ENCODE peak calls at places on chromosomes 16 and 17, in seven cellular contexts. R, S, U, H, W, T and I are unnamed samples.

GRCh38 chr16:30394603-30395154 is 541 bp upstream of the ZNF48 start:
- DNase-seq in R (no peak), S (no peak), U (no peak), H (no peak), W (no peak), T (no peak), I (no peak)

GRCh38 chr16:4313563-4314531 is 2.0 kb upstream of the GLIS2 start:
- DNase-seq in R (no peak), S (no peak), U (peak; percentile 77), H (no peak), W (no peak), T (no peak), I (no peak)

GRCh38 chr16:27811881-27812280 is 251.6 kb downstream of the GSG1L start:
- DNase-seq in R (no peak), S (no peak), U (no peak), H (no peak), W (no peak), T (no peak), I (no peak)

GRCh38 chr17:7355053-7355452 is at the start of gene TMEM95:
- DNase-seq in R (no peak), S (peak; percentile 65), U (no peak), H (no peak), W (no peak), T (no peak), I (no peak)

GRCh38 chr16:48433849-48434530 is 48.8 kb upstream of the SIAH1 start:
- DNase-seq in R (no peak), S (no peak), U (no peak), H (no peak), W (no peak), T (no peak), I (no peak)

GRCh38 chr17:73430848-73431247 is 119.0 kb upstream of the CDC42EP4 start:
- DNase-seq in R (no peak), S (peak; percentile 30), U (peak; percentile 61), H (no peak), W (no peak), T (no peak), I (no peak)

GRCh38 chr17:44672479-44673093 is 16.3 kb downstream of the MEIOC start:
- DNase-seq in R (no peak), S (no peak), U (no peak), H (no peak), W (no peak), T (no peak), I (no peak)

GRCh38 chr16:48909231-48909630 is 299.3 kb upstream of the N4BP1 start:
- DNase-seq in R (no peak), S (no peak), U (no peak), H (no peak), W (no peak), T (no peak), I (no peak)

GRCh38 chr17:69733171-69734014 is 318.9 kb downstream of the MAP2K6 start:
- DNase-seq in R (no peak), S (peak; percentile 18), U (no peak), H (no peak), W (no peak), T (peak; percentile 20), I (no peak)

GRCh38 chr17:64984776-64985521 is 65.7 kb upstream of the LRRC37A3 start:
- DNase-seq in R (no peak), S (no peak), U (no peak), H (peak; percentile 58), W (peak; percentile 36), T (peak; percentile 16), I (no peak)

GRCh38 chr16:24834459-24835335 is 11.1 kb upstream of the SLC5A11 start:
- DNase-seq in R (no peak), S (no peak), U (no peak), H (no peak), W (no peak), T (no peak), I (no peak)

GRCh38 chr16:51290886-51291285 is 139.8 kb upstream of the SALL1 start:
- DNase-seq in R (no peak), S (no peak), U (no peak), H (no peak), W (no peak), T (no peak), I (no peak)

GRCh38 chr16:27973678-27974077 is 89.8 kb downstream of the GSG1L start:
- DNase-seq in R (no peak), S (no peak), U (no peak), H (no peak), W (no peak), T (no peak), I (no peak)

GRCh38 chr16:77816293-77816692 is 27.9 kb downstream of the VAT1L start:
- DNase-seq in R (no peak), S (no peak), U (no peak), H (no peak), W (no peak), T (no peak), I (no peak)

GRCh38 chr17:1160591-1161041 is 19.2 kb downstream of the ABR start:
- DNase-seq in R (no peak), S (no peak), U (no peak), H (no peak), W (no peak), T (no peak), I (no peak)

DNA sequence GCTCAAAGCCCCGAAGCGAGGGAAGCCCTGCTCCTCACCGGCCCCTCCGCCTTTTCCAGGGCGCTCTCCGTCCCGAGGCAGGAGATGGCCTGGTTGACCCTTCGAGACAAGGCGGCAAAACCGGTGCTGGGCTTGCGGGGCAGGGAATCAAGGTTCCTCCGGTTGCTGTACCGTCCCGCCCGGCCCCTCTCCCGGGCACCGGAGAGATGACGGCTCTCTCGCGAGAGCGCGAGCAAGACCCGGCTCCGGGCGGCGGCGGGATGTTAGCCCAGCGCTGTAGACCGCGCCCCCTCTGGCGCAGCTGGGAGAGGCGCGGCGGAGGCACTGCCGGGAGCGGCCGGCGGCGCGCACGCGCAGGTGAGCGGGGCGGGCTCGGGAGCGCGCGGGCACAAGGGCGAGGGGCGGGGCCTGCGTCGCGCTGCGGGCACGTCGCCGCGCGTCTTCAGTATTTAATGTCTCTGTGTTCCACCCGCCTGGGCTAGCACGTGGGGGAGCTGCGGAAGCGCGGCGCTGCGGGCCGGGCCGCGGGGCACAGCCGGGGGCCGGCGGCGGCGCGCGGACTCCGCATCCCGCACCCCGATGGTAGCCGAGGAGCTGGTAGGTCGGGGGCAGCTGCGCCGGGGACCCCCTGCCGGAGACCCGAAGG is at the start of gene AKAP1:
- DNase-seq in R (peak; percentile 72), S (peak; percentile 94), U (peak; percentile 97), H (peak; percentile 92), W (peak; percentile 97), T (peak; percentile 96), I (peak; percentile 97)
- TF ChIP-seq CTCF in R (peak; percentile 51), S (no peak), U (no peak), H (no peak), W (peak; percentile 3), T (peak; percentile 17), I (peak; percentile 18)

DNA sequence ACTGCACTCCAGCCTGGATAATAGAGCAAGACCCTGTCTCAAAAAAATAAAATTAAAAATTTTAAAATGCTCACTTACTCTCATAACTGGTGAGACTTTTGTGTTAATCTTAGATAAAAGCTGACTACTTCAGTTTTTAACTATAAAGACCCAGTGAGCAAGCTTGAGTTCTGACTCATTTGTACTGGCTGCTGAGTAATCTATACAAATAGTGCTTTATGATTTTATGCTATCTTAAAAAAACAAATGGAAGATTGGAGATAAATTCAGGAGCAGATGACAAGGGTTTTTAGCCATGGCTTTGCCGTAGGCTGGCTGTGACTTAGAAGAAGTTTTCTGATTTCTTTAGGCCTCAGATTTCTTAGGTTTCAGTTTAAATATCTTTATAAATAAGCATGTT is 30.5 kb downstream of the SNTB2 start:
- DNase-seq in R (no peak), S (no peak), U (no peak), H (no peak), W (no peak), T (no peak), I (no peak)
- H3K4me3 ChIP-seq in R (no peak overlapping the region), S (no peak overlapping the region), U (no peak overlapping the region), H (no peak overlapping the region), W (no peak overlapping the region), T (no peak overlapping the region), I (no peak overlapping the region)

GRCh38 chr16:46787909-46788308 is 39.8 kb upstream of the MYLK3 start:
- DNase-seq in R (peak; percentile 55), S (no peak), U (no peak), H (no peak), W (no peak), T (no peak), I (no peak)

GRCh38 chr16:46789499-46790414 is 41.2 kb downstream of the C16orf87 start:
- DNase-seq in R (peak; percentile 57), S (peak; percentile 73), U (peak; percentile 86), H (peak; percentile 78), W (peak; percentile 77), T (peak; percentile 61), I (peak; percentile 85)

GRCh38 chr16:46789075-46789474 is 40.9 kb upstream of the MYLK3 start:
- DNase-seq in R (no peak), S (no peak), U (no peak), H (no peak), W (no peak), T (no peak), I (no peak)

GRCh38 chr16:46793841-46794240 is 37.1 kb downstream of the C16orf87 start:
- DNase-seq in R (no peak), S (no peak), U (no peak), H (no peak), W (no peak), T (no peak), I (no peak)

DNA sequence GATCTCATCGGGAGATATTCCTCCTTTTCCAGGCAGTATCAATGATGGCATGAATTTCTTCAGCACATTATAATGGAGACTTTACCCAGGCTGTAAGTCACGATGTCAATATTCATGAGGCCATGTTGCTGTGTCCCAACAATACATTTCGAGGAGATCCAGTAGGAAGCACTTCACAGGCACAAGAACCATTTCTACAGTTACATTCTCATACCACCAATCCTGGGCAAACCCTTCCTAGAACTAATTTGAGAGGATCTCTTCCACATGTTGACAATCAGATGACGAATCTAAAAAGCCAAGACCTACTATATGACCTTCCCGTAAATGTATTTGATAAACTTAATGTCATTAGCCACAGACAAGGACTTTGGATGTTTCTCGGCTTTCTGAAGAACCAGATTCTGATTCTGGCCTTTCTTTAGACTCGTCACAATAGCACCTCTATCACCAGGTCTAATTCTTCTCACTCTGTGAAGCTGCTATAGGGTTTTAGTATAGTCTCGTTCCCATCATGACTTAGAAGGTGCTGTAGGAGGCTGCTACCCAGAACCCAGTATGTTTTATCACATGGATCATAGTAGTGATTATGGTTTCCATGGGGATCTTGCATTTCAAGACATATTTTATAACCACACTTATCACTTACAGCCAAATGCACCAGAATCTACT is 40.2 kb downstream of the C16orf87 start:
- DNase-seq in R (no peak), S (no peak), U (no peak), H (no peak), W (no peak), T (no peak), I (no peak)
- H3K27ac ChIP-seq in R (peak overlapping the region; percentile 88), S (peak overlapping the region; percentile 72), U (peak overlapping the region; percentile 7), H (no peak overlapping the region), W (peak overlapping the region; percentile 40), T (peak overlapping the region; percentile 15), I (no peak overlapping the region)

DNA sequence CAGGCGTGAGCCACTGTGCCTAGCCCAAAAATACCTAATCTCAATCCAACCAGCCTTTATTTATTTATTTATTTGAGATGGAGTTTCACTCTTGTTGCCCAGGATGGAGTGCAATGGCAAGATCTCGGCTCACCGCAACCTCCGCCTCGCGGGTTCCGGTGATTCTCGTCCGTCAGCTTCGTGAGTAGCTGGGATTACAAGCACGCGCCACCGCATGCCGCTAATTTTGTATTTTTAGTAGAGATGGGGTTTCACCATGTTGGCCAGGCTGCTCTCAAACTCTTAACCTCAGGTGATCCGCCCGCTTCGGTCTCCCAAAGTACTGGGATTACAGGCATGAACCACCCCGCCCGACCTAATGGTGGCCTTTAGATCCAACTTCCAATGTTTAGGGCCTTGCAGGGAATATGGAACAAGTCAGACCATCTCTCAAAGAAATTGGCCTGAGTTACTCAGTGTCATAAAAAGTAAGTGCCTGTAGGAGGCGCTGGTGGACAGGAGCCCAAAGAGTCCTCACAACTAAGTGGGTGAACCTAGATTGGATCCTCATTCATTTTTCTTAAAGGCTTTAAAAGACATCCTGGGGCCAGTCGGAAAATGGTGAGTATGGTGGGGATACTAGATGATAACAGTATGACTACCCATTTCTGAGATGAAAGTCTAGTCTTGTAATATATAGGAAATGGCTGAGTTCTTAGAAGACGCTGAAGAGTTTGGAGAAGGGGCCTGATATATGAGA is 4.6 kb downstream of the ZSCAN10 start:
- DNase-seq in R (no peak), S (no peak), U (no peak), H (no peak), W (no peak), T (no peak), I (no peak)
- TF ChIP-seq CTCF in R (peak; percentile 68), S (peak; percentile 55), U (peak; percentile 62), H (peak; percentile 55), W (no peak), T (no peak), I (peak; percentile 12)